ENCODE peak calls at places on chromosomes 1 and 21, in eight cellular contexts. One of them, this sample, is unnamed.

GRCh38 chr1:241711326-241711725 is 59.2 kb downstream of the WDR64 start:
- DNase-seq in sigmoid colon: no peak
- DNase-seq in bronchial epithelial cell: no peak
- DNase-seq in GM12878: no peak
- DNase-seq in adrenal gland: no peak
- DNase-seq in ascending aorta: no peak
- DNase-seq in AG10803: no peak
- DNase-seq in GM23338: no peak
- DNase-seq in this sample: no peak

GRCh38 chr1:77579547-77579946 is 102.9 kb downstream of the ZZZ3 start:
- DNase-seq in sigmoid colon: no peak
- DNase-seq in bronchial epithelial cell: no peak
- DNase-seq in GM12878: no peak
- DNase-seq in adrenal gland: no peak
- DNase-seq in ascending aorta: no peak
- DNase-seq in AG10803: no peak
- DNase-seq in GM23338: peak
- DNase-seq in this sample: no peak

GRCh38 chr21:26448751-26449150 is 124.3 kb downstream of the CYYR1 start:
- DNase-seq in sigmoid colon: no peak
- DNase-seq in bronchial epithelial cell: peak
- DNase-seq in GM12878: no peak
- DNase-seq in adrenal gland: no peak
- DNase-seq in ascending aorta: peak
- DNase-seq in AG10803: peak
- DNase-seq in GM23338: no peak
- DNase-seq in this sample: no peak

GRCh38 chr1:28436211-28436769 is 66.8 kb downstream of the PHACTR4 start:
- DNase-seq in sigmoid colon: no peak
- DNase-seq in bronchial epithelial cell: no peak
- DNase-seq in GM12878: no peak
- DNase-seq in adrenal gland: no peak
- DNase-seq in ascending aorta: no peak
- DNase-seq in AG10803: no peak
- DNase-seq in GM23338: no peak
- DNase-seq in this sample: no peak

GRCh38 chr21:34613679-34614442 is 1.1 kb downstream of the RCAN1 start:
- DNase-seq in sigmoid colon: no peak
- DNase-seq in bronchial epithelial cell: peak
- DNase-seq in GM12878: no peak
- DNase-seq in adrenal gland: peak
- DNase-seq in ascending aorta: no peak
- DNase-seq in AG10803: peak
- DNase-seq in GM23338: no peak
- DNase-seq in this sample: no peak

GRCh38 chr1:185996211-185996610 is 262.0 kb downstream of the HMCN1 start:
- DNase-seq in sigmoid colon: no peak
- DNase-seq in bronchial epithelial cell: peak
- DNase-seq in GM12878: no peak
- DNase-seq in adrenal gland: peak
- DNase-seq in ascending aorta: peak
- DNase-seq in AG10803: peak
- DNase-seq in GM23338: no peak
- DNase-seq in this sample: no peak

GRCh38 chr21:35652196-35652595 is 408.1 kb downstream of the SETD4 start:
- DNase-seq in sigmoid colon: no peak
- DNase-seq in bronchial epithelial cell: no peak
- DNase-seq in GM12878: no peak
- DNase-seq in adrenal gland: no peak
- DNase-seq in ascending aorta: no peak
- DNase-seq in AG10803: peak
- DNase-seq in GM23338: no peak
- DNase-seq in this sample: no peak

GRCh38 chr1:224676613-224677012 is 60.5 kb downstream of the CNIH3 start:
- DNase-seq in sigmoid colon: no peak
- DNase-seq in bronchial epithelial cell: no peak
- DNase-seq in GM12878: no peak
- DNase-seq in adrenal gland: no peak
- DNase-seq in ascending aorta: no peak
- DNase-seq in AG10803: no peak
- DNase-seq in GM23338: no peak
- DNase-seq in this sample: no peak

DNA sequence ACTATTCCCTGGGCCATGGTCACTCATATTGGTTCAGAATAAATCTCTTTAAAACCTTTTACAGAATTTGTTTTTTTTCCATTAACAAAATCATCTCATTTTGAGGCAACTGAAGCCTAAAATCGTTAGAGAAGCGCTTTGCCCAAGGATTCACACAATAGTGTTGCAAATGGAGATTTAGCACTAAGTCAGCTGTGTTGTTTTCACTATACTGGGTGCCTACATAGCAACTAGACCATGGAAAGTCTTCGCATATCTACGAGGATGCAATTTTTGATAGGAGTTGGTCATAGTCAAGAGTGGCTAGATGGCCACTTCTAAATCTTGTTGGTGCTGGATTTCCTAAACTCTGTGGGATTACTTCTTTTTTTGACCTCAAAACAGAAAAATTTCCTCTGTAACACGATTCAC is 530 bp upstream of the TIPRL start:
- DNase-seq in sigmoid colon: no peak
- DNase-seq in bronchial epithelial cell: no peak
- DNase-seq in GM12878: no peak
- DNase-seq in adrenal gland: no peak
- DNase-seq in ascending aorta: no peak
- DNase-seq in AG10803: no peak
- DNase-seq in GM23338: no peak
- DNase-seq in this sample: no peak
- H3K4me3 ChIP-seq in sigmoid colon: peak
- H3K4me3 ChIP-seq in bronchial epithelial cell: peak
- H3K4me3 ChIP-seq in GM12878: peak
- H3K4me3 ChIP-seq in adrenal gland: no peak
- H3K4me3 ChIP-seq in ascending aorta: peak
- H3K4me3 ChIP-seq in AG10803: peak
- H3K4me3 ChIP-seq in GM23338: peak
- H3K4me3 ChIP-seq in this sample: peak

DNA sequence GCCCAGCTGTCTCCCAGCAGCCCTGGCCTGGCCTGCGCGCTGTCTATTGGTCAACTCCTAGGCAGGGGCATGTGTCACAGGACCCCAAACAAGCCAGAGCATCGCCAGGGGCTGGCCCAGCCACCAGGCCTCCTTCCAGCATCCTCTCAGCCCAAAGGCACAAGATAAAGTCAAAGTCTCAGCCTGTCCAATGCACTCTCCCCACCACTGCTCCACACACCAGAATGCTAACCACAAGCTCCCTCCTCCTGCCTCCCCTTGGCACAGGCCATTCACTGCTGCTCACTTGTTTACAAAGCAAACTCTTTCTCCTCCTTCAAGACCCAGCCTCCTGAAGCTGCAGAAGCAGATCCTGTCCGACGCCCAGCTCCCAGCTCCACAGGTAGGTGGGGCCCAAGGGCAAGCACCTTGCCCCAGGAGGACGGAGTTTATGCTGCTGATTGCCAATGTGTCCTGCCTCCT is 133.4 kb downstream of the DMRTB1 start:
- DNase-seq in sigmoid colon: peak
- DNase-seq in bronchial epithelial cell: peak
- DNase-seq in GM12878: no peak
- DNase-seq in adrenal gland: no peak
- DNase-seq in ascending aorta: no peak
- DNase-seq in AG10803: peak
- DNase-seq in GM23338: peak
- DNase-seq in this sample: no peak
- TF ChIP-seq CTCF in sigmoid colon: no peak
- TF ChIP-seq CTCF in bronchial epithelial cell: peak
- TF ChIP-seq CTCF in GM12878: no peak
- TF ChIP-seq CTCF in adrenal gland: no peak
- TF ChIP-seq CTCF in ascending aorta: no peak
- TF ChIP-seq CTCF in AG10803: peak
- TF ChIP-seq CTCF in GM23338: peak
- TF ChIP-seq CTCF in this sample: peak

DNA sequence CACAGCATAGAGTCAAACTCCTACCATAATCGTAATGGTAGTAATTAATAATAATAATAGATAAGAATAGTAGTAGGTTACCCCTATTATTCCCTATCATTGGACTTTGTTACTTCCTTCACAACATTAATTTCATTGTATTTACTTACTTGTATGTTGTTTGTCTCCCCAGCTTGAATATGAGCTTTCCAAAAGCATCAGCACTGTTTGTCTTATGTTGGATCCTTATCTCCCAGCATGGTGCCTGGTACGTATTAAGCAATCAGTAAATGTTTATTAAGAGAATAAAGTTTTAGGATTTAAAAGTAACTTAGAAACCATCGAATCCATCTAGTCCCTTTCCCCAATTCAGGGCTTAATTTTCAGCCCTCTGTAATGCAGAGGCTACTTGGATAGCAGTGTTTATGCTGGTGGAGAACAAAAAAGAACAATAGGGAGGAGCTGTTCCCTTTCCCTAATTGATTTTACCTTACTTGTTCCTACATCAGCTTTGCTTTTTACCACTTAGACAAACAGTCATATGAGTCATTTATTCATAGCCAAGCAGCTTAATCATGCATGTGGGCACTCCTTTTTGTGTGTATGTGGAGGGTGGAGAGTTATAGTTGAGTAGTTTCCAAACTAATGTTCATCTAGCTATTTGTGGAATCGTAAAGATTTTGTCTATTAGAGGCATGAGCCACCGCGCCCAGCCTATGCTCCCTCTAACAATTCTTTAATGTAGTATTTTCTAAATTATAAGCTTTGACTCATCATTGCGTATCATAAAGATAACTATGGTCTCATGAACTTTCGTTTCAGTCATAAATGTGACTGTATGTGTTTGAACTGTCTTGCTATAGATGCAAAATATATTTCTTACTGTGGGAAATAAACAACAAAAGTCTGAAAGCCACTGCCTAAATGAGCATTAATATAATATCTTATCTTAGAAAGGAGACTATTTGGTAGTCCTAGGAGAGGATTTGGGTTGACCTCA is 20.9 kb upstream of the DR1 start:
- DNase-seq in sigmoid colon: no peak
- DNase-seq in bronchial epithelial cell: peak
- DNase-seq in GM12878: no peak
- DNase-seq in adrenal gland: no peak
- DNase-seq in ascending aorta: no peak
- DNase-seq in AG10803: peak
- DNase-seq in GM23338: no peak
- DNase-seq in this sample: no peak
- H3K4me3 ChIP-seq in sigmoid colon: no peak
- H3K4me3 ChIP-seq in bronchial epithelial cell: no peak
- H3K4me3 ChIP-seq in GM12878: no peak
- H3K4me3 ChIP-seq in adrenal gland: no peak
- H3K4me3 ChIP-seq in ascending aorta: no peak
- H3K4me3 ChIP-seq in AG10803: no peak
- H3K4me3 ChIP-seq in GM23338: no peak
- H3K4me3 ChIP-seq in this sample: no peak

GRCh38 chr1:218281285-218281684 is 3.8 kb upstream of the RRP15 start:
- DNase-seq in sigmoid colon: no peak
- DNase-seq in bronchial epithelial cell: no peak
- DNase-seq in GM12878: no peak
- DNase-seq in adrenal gland: no peak
- DNase-seq in ascending aorta: no peak
- DNase-seq in AG10803: no peak
- DNase-seq in GM23338: no peak
- DNase-seq in this sample: no peak

GRCh38 chr1:218284377-218284916 is 646 bp upstream of the RRP15 start:
- DNase-seq in sigmoid colon: no peak
- DNase-seq in bronchial epithelial cell: peak
- DNase-seq in GM12878: no peak
- DNase-seq in adrenal gland: no peak
- DNase-seq in ascending aorta: no peak
- DNase-seq in AG10803: no peak
- DNase-seq in GM23338: peak
- DNase-seq in this sample: no peak

DNA sequence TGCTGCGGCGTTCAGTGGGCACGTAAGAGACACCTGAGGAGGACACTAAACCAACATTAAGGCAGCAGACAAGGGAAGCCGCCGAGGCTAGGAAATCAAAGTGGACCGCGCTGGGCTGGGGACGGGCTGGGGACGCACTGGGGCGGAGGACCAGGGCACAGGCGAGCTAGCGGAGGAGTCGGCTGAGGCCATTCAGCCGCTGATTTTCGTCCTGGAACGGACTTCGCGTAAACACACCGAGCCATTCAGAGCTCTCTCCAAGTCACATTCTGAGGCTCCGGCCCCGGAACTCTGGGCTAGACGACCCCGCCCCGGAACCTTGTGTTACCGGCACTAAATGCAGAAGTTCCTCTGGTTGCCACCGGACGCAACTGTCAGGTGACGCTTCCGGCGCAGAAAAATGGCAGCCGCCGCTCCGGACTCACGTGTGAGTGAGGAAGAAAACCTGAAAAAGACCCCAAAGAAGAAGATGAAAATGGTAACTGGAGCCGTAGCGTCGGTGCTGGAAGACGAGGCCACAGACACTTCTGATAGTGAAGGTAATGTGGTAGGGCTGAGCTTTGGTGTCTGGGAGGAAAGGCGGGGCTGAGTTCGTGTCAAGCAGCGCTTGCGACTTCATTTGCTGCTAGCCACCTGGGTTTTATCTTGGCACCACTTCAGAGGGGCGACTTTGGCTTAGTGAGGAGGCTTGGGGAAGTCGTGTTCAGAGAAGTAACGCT is at the start of gene RRP15:
- DNase-seq in sigmoid colon: peak
- DNase-seq in bronchial epithelial cell: peak
- DNase-seq in GM12878: peak
- DNase-seq in adrenal gland: peak
- DNase-seq in ascending aorta: peak
- DNase-seq in AG10803: peak
- DNase-seq in GM23338: peak
- DNase-seq in this sample: peak
- TF ChIP-seq CTCF in sigmoid colon: no peak
- TF ChIP-seq CTCF in bronchial epithelial cell: no peak
- TF ChIP-seq CTCF in GM12878: no peak
- TF ChIP-seq CTCF in adrenal gland: peak
- TF ChIP-seq CTCF in ascending aorta: no peak
- TF ChIP-seq CTCF in AG10803: no peak
- TF ChIP-seq CTCF in GM23338: no peak
- TF ChIP-seq CTCF in this sample: no peak

DNA sequence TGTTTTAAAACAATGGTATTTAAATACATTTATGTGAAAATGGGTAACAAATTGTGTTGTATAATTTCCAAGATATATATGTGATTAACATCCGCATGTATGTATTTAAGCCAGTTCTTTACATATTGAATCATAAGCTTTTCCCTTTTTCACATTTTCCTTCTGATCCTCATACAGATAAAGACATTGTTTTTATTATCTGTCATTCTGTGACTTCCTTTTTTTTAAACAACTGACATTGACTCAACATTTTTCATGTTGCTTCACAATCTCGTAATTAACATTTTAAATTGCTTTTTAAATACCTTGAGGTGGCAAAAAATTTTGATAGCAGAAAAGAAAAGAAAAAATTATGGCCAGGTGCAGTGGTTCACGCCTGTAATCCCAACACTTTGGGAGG is 1.4 kb downstream of the STXBP3 start:
- DNase-seq in sigmoid colon: no peak
- DNase-seq in bronchial epithelial cell: no peak
- DNase-seq in GM12878: no peak
- DNase-seq in adrenal gland: no peak
- DNase-seq in ascending aorta: no peak
- DNase-seq in AG10803: no peak
- DNase-seq in GM23338: no peak
- DNase-seq in this sample: no peak
- H3K4me3 ChIP-seq in sigmoid colon: peak
- H3K4me3 ChIP-seq in bronchial epithelial cell: no peak
- H3K4me3 ChIP-seq in GM12878: no peak
- H3K4me3 ChIP-seq in adrenal gland: no peak
- H3K4me3 ChIP-seq in ascending aorta: peak
- H3K4me3 ChIP-seq in AG10803: peak
- H3K4me3 ChIP-seq in GM23338: peak
- H3K4me3 ChIP-seq in this sample: no peak

This sample was measured in GM12864.